ENCODE peak calls at places on chromosomes 1 and 21, in six cellular contexts. H is endothelial cell of umbilical vein, B is K562, P is transverse colon, W is sigmoid colon, E is HCT116. C is an unnamed sample.

GRCh38 chr1:15937706-15938168 is 38.2 kb downstream of the ZBTB17 start:
- DNase-seq in H (peak; percentile 75), B (peak; percentile 18), P (no peak), W (peak; percentile 62), E (no peak), C (no peak)

GRCh38 chr21:32976791-32977190 is 48.9 kb upstream of the OLIG2 start:
- DNase-seq in H (no peak), B (no peak), P (no peak), W (no peak), E (no peak), C (no peak)

GRCh38 chr1:5552787-5553484 is 439.3 kb downstream of the NPHP4 start:
- DNase-seq in H (no peak), B (no peak), P (no peak), W (no peak), E (no peak), C (no peak)

GRCh38 chr1:25890249-25891034 is 14.9 kb upstream of the PAQR7 start:
- DNase-seq in H (no peak), B (peak; percentile 13), P (peak; percentile 75), W (peak; percentile 42), E (peak; percentile 96), C (peak; percentile 6)

GRCh38 chr21:45607021-45607921 is 36.3 kb upstream of the PCBP3 start:
- DNase-seq in H (no peak), B (no peak), P (no peak), W (no peak), E (no peak), C (no peak)

GRCh38 chr1:207404849-207405525 is 49.1 kb upstream of the CR2 start:
- DNase-seq in H (peak; percentile 70), B (peak; percentile 70), P (no peak), W (no peak), E (peak; percentile 65), C (no peak)

GRCh38 chr1:115251856-115252255 is 86.2 kb downstream of the NGF start:
- DNase-seq in H (no peak), B (no peak), P (no peak), W (no peak), E (no peak), C (no peak)

GRCh38 chr1:108957888-108958287 is 5.4 kb downstream of the CLCC1 start:
- DNase-seq in H (no peak), B (no peak), P (no peak), W (no peak), E (no peak), C (no peak)

GRCh38 chr1:118485757-118486156 is 300.7 kb upstream of the SPAG17 start:
- DNase-seq in H (no peak), B (no peak), P (no peak), W (no peak), E (no peak), C (no peak)

GRCh38 chr1:162682013-162682419 is 49.8 kb downstream of the DDR2 start:
- DNase-seq in H (peak; percentile 64), B (no peak), P (no peak), W (peak; percentile 71), E (no peak), C (no peak)

GRCh38 chr1:116268211-116268610 is 104.8 kb upstream of the ATP1A1 start:
- DNase-seq in H (no peak), B (no peak), P (peak; percentile 63), W (no peak), E (no peak), C (no peak)

GRCh38 chr1:223531742-223532341 is 133.7 kb downstream of the CAPN8 start:
- DNase-seq in H (peak; percentile 48), B (peak; percentile 59), P (peak; percentile 71), W (no peak), E (peak; percentile 56), C (no peak)

GRCh38 chr1:33683913-33684312 is 180.0 kb upstream of the HMGB4 start:
- DNase-seq in H (no peak), B (no peak), P (no peak), W (no peak), E (no peak), C (no peak)

GRCh38 chr1:84603223-84603622 is 29.0 kb upstream of the CTBS start:
- DNase-seq in H (peak; percentile 90), B (no peak), P (no peak), W (no peak), E (no peak), C (no peak)

GRCh38 chr1:31095985-31096384 is 30.5 kb upstream of the PUM1 start:
- DNase-seq in H (no peak), B (no peak), P (no peak), W (no peak), E (no peak), C (no peak)

GRCh38 chr1:960371-961131 is at the start of gene KLHL17:
- DNase-seq in H (peak; percentile 43), B (peak; percentile 87), P (peak; percentile 83), W (no peak), E (no peak), C (peak; percentile 95)

GRCh38 chr1:1302951-1303509 is 4.7 kb downstream of the ACAP3 start:
- DNase-seq in H (no peak), B (no peak), P (no peak), W (no peak), E (no peak), C (no peak)

GRCh38 chr1:161399257-161399998 is 31.8 kb upstream of the CFAP126 start:
- DNase-seq in H (peak; percentile 92), B (peak; percentile 87), P (peak; percentile 91), W (peak; percentile 95), E (peak; percentile 88), C (peak; percentile 96)
- TF ChIP-seq POLR2A in H (peak; percentile 86), B (peak; percentile 95), P (peak; percentile 74), W (peak; percentile 34), E (peak; percentile 92), C (peak; percentile 40)

GRCh38 chr1:7669559-7670208 is 101.4 kb upstream of the VAMP3 start:
- DNase-seq in H (peak; percentile 54), B (peak; percentile 85), P (peak; percentile 41), W (no peak), E (peak; percentile 31), C (no peak)
- TF ChIP-seq POLR2AphosphoS5 in H (no peak), B (no peak), P (no peak), W (no peak), E (no peak), C (no peak)

DNA sequence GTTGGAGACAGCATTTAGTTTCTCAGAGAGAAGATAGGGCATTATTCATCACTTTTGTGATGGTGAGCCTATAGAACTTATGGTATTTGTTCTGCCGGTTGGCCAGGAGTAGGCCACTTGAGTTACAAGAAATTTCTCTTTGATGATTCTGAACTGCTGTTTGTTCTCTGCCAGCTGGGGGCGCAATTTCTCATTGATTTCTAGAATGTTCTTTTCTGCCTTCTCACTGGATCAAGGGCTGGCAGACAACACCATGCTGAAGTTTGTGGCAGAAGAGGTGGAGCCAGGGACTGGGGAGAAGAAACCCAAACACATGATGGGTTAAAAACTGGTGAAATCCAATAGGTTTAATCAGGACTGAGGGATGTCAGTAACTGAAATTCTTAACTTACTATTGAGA is 360.6 kb downstream of the FAM72C start:
- DNase-seq in H (no peak), B (no peak), P (no peak), W (no peak), E (no peak), C (no peak)
- TF ChIP-seq CTCF in H (no peak), B (peak; percentile 52), P (no peak), W (no peak), E (no peak), C (no peak)

DNA sequence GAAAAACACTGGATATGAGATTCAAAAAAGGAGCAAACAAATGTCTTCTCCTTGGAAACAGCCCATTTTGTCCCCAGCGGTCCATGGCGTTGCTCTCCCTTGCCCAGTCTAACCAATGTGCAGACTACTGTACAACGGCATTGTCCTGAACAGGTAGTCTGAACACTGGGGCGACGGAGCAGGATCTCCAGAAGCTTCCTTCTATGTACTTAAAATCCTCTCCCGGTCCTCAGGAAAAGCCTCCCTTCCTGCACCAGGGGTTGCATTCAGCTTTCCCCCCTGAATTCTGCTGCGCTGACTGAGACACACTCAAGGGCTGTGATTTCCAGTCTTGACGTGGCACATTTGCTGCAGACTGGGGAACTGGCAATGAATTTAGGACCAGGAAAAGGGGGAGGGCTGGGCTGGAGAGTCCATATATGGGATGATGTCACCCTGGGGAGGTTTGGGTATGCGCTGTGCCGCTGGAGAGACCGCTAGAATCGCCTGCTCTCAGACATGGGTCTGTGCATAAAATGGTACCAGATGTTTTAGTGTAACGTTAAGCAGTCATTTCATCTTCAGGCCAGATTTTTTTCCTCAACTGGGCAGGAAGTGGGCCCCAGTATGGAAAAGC is 275.9 kb upstream of the C1orf105 start:
- DNase-seq in H (peak; percentile 76), B (no peak), P (peak; percentile 61), W (peak; percentile 96), E (no peak), C (peak; percentile 71)
- TF ChIP-seq POLR2A in H (no peak), B (no peak), P (peak; percentile 67), W (peak; percentile 73), E (no peak), C (peak; percentile 24)

DNA sequence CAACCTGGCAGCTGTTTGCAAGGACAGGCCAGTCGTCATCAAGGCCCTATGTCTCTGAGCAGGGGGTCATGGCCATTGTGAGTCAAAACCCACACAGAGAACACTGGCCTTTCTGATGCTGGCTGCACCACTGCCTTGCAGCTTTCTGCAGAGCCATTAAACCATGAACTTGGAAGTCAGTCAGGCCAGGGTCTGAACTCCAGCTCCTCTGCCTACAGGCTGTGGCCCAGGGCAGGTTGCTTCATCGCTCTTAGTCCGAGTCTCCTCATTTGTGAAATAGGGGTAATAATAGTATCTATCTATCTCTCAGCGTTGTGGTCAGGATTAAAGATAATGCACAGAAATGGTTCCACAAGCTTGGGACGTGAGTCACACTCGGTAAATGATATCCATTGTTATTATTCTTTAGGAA is 35.8 kb upstream of the HIVEP3 start:
- DNase-seq in H (peak; percentile 79), B (no peak), P (no peak), W (no peak), E (peak; percentile 80), C (no peak)
- TF ChIP-seq POLR2AphosphoS5 in H (peak; percentile 27), B (no peak), P (no peak), W (no peak), E (peak; percentile 31), C (no peak)

DNA sequence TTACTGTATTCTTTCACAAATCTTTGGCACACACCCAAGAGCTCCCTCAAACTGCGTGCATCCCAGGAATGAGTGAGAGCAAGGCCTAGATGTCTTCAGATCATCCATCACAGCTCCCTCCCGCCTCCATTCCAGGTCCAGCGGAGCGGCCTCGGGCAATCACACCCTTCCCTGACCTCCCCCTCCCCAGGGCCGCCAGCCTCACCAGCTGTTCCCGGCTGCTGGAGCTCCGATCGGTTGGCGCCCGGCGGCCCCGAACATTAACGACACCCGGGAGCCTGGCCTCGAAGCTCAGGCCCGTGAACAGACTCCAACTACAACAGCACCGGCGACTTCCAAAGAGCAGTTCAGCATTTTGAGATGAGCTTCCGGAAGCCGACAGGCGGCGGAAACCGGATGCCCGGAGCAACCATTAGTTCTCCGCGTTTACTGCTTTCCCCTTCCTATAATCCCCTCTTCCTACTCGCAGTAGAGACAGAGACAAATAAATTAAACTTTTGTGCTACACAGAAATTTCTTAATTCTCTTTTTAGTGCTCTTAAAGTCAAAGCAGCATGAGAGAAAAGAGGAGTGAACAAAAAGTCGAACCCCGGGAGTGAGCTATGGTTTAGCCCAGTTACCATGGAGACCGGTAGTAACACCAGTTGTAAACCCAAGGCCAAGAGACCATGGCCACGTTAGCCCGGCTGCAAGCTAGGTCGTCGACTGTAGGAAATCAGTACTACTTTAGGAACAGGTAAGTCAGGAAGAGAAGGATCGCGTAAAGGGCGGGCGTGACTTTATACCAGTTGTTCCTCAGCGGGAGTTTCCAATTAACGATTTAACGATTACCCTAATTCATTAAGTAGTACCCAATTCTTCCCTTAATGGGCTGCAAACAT is at the start of the genes GPATCH2 and SPATA17:
- DNase-seq in H (peak; percentile 90), B (peak; percentile 17), P (peak; percentile 81), W (peak; percentile 85), E (peak; percentile 83), C (peak; percentile 92)
- TF ChIP-seq CTCF in H (no peak), B (no peak), P (peak; percentile 34), W (peak; percentile 18), E (no peak), C (peak; percentile 37)

GRCh38 chr1:150567717-150568561 is 11.5 kb downstream of the MCL1 start:
- DNase-seq in H (peak; percentile 98), B (peak; percentile 48), P (peak; percentile 84), W (peak; percentile 97), E (no peak), C (peak; percentile 88)
- TF ChIP-seq POLR2A in H (no peak), B (peak; percentile 35), P (peak; percentile 27), W (no peak), E (no peak), C (no peak)